ENCODE peak calls at places on chromosome 9, in five cellular contexts. Y is IMR-90, L is H9, J is neuronal stem cell, M is K562. T is an unnamed sample.

GRCh38 chr9:130794923-130795495 is 40.0 kb upstream of the ABL1 start:
- DNase-seq in Y (no peak), J (no peak), L (no peak), M (no peak), T (no peak)

GRCh38 chr9:125649315-125649714 is 57.7 kb downstream of the MAPKAP1 start:
- DNase-seq in Y (peak; percentile 86), J (no peak), L (no peak), M (no peak), T (peak; percentile 74)

GRCh38 chr9:124786881-124787573 is 10.1 kb downstream of the OLFML2A start:
- DNase-seq in J (no peak), M (no peak), L (no peak), Y (no peak), T (no peak)

GRCh38 chr9:25513509-25514033 is 164.7 kb downstream of the TUSC1 start:
- DNase-seq in J (no peak), M (no peak), Y (no peak), L (no peak), T (no peak)

GRCh38 chr9:75089369-75089766 is 1.1 kb downstream of the OSTF1 start:
- DNase-seq in L (no peak), Y (no peak), M (no peak), J (no peak), T (no peak)

GRCh38 chr9:130147215-130147614 is 25.0 kb upstream of the NCS1 start:
- DNase-seq in J (no peak), Y (no peak), M (no peak), L (no peak), T (no peak)

GRCh38 chr9:93061791-93062299 is 3.3 kb downstream of the SUSD3 start:
- DNase-seq in M (no peak), L (peak; percentile 65), J (no peak), Y (no peak), T (no peak)

GRCh38 chr9:8648271-8648670 is 848.7 kb upstream of the DMAC1 start:
- DNase-seq in L (no peak), J (no peak), Y (no peak), M (no peak), T (no peak)

GRCh38 chr9:71814805-71815204 is 46.5 kb upstream of the CEMIP2 start:
- DNase-seq in M (no peak), J (no peak), L (no peak), Y (no peak), T (no peak)

GRCh38 chr9:131627326-131627845 is 82.1 kb downstream of the PRRT1B start:
- DNase-seq in L (no peak), Y (peak; percentile 87), M (no peak), J (no peak), T (no peak)

DNA sequence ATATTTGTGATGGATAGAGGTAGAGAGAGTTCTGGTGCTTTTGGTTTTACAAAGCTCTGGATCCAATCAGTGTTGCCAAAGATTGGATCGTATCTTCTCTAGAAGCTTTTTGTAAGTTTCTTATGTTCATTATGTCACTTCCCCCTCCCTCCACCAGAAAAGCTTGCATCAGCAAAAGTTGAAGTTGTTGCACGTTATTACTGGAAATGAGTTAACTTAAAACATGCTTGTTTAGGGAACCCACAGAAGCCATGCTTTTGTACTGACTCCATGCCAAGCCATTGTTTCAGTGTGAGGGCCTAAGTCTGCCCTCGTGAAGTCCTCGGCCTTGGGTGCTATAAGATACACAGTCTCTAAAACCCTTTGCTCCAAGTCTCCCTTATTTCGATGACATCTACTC is 186.6 kb downstream of the ERCC6L2 start:
- DNase-seq in J (no peak), Y (no peak), L (no peak), M (no peak), T (no peak)
- H2AFZ ChIP-seq in J (peak overlapping the region; percentile 79), Y (no peak overlapping the region), L (no peak overlapping the region), M (no peak overlapping the region), T (no peak overlapping the region)

GRCh38 chr9:2127486-2127885 is 112.3 kb downstream of the SMARCA2 start:
- DNase-seq in M (no peak), Y (peak; percentile 51), J (no peak), L (no peak), T (no peak)

GRCh38 chr9:2122299-2122698 is 107.2 kb downstream of the SMARCA2 start:
- DNase-seq in L (no peak), Y (no peak), M (no peak), J (no peak), T (no peak)

GRCh38 chr9:2128611-2129010 is 113.5 kb downstream of the SMARCA2 start:
- DNase-seq in M (no peak), Y (no peak), L (no peak), J (no peak), T (no peak)

GRCh38 chr9:2125909-2126308 is 110.8 kb downstream of the SMARCA2 start:
- DNase-seq in M (no peak), J (no peak), L (no peak), Y (peak; percentile 30), T (no peak)

GRCh38 chr9:2126331-2126789 is 111.2 kb downstream of the SMARCA2 start:
- DNase-seq in L (no peak), M (no peak), J (no peak), Y (peak; percentile 9), T (no peak)
- H2AFZ ChIP-seq in L (no peak overlapping the region), M (no peak overlapping the region), J (peak overlapping the region; percentile 48), Y (no peak overlapping the region), T (no peak overlapping the region)

DNA sequence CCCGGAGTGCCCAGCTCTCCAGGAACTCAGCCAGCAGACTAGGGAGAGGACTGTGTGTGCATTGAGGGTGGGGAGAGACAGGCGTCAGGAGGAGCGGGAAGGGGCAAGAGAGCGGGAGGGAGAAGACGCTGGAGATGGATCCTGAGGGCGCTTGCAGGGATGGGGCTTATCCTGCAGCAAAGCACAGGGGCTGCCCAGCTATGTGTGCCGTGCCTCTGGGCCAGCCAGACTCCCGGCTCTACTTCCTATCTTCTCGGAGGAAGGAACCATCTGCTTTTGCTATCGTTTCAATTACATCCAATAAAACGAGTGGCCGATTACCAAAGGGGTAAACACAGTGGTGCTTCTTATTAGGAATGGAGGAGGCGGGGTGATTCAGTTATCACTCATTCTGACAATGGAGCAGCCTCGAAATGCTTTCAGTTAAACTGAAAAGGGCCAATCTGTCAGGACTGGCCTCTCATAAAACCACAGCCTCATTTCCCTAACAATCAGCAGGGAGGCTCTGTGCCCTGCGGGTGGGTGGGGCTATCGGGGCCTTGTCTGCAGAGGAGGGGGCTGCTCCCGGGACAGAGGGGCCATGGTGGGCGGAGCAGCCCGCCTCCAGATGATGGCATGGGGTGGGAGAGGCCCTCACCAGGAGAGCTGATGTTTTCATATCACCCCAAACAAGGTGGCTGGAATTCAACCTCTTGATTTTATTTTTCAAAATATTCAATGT is 168.2 kb downstream of the DAB2IP start:
- DNase-seq in Y (peak; percentile 63), J (peak; percentile 55), L (peak; percentile 81), M (no peak), T (no peak)
- H2AFZ ChIP-seq in Y (peak overlapping the region; percentile 84), J (peak overlapping the region; percentile 77), L (no peak overlapping the region), M (no peak overlapping the region), T (no peak overlapping the region)

GRCh38 chr9:5712651-5713360 is 83.9 kb downstream of the RIC1 start:
- DNase-seq in M (no peak), L (no peak), Y (no peak), J (no peak), T (no peak)
- H2AFZ ChIP-seq in M (no peak overlapping the region), L (no peak overlapping the region), Y (no peak overlapping the region), J (no peak overlapping the region), T (no peak overlapping the region)

DNA sequence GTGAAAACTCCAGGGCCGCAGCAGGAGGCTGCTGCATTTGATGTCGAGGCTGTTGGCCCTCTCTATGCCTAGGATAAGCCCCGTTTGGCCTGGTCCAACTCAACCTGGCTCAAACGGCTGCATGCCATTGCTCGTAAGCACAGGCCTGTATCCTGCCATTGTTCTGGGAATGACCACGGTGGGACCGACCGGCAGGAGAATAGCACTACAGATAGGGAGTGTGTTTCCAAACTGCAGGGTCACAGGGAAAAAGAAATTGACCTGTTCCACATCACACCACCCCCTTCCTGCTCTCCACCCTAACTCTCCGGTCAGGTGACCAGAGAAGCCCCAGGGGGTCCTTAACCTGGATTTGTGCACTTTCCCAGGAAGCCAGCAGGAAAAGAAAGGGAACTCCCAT is 278.7 kb upstream of the KLF4 start:
- DNase-seq in Y (no peak), L (no peak), J (no peak), M (no peak), T (no peak)
- H2AFZ ChIP-seq in Y (no peak overlapping the region), L (no peak overlapping the region), J (no peak overlapping the region), M (no peak overlapping the region), T (no peak overlapping the region)

GRCh38 chr9:97059661-97060060 is 20.7 kb upstream of the CTSV start:
- DNase-seq in M (no peak), Y (no peak), J (no peak), L (no peak), T (peak; percentile 90)
- H2AFZ ChIP-seq in M (no peak overlapping the region), Y (no peak overlapping the region), J (no peak overlapping the region), L (no peak overlapping the region), T (no peak overlapping the region)

GRCh38 chr9:21357479-21358290 is 7.0 kb upstream of the IFNA6 start:
- DNase-seq in Y (no peak), M (no peak), J (no peak), L (no peak), T (no peak)
- H2AFZ ChIP-seq in Y (no peak overlapping the region), M (no peak overlapping the region), J (peak overlapping the region; percentile 72), L (no peak overlapping the region), T (no peak overlapping the region)

T was measured in PC-9.